ENCODE peak calls at places on chromosomes 5 and 9, in six cellular contexts. P is GM12878, Q is HCT116, Z is fibroblast of lung, M is neural progenitor cell, S is astrocyte. I is an unnamed sample.

GRCh38 chr9:14441976-14442651 is 128.2 kb upstream of the NFIB start:
- DNase-seq in M (peak; percentile 58), Q (peak; percentile 72), Z (no peak), S (no peak), P (no peak), I (peak; percentile 69)

GRCh38 chr9:124780060-124780756 is 3.3 kb downstream of the OLFML2A start:
- DNase-seq in Q (no peak), P (no peak), M (no peak), Z (no peak), S (no peak), I (no peak)

GRCh38 chr9:96178153-96178552 is 123.8 kb downstream of the HSD17B3 start:
- DNase-seq in M (no peak), Z (no peak), P (no peak), Q (no peak), S (no peak), I (no peak)

GRCh38 chr5:389197-389821 is 53.7 kb upstream of the EXOC3 start:
- DNase-seq in Z (no peak), P (no peak), S (no peak), M (no peak), Q (no peak), I (no peak)

GRCh38 chr5:171318026-171318425 is 9.0 kb downstream of the TLX3 start:
- DNase-seq in M (peak; percentile 60), S (no peak), Q (no peak), Z (no peak), P (no peak), I (no peak)

GRCh38 chr5:3214396-3214795 is 381.2 kb upstream of the IRX1 start:
- DNase-seq in S (no peak), Q (no peak), P (no peak), Z (no peak), M (no peak), I (no peak)

GRCh38 chr5:178477224-178478201 is 112.7 kb downstream of the COL23A1 start:
- DNase-seq in S (no peak), Z (no peak), Q (no peak), P (no peak), M (no peak), I (no peak)

GRCh38 chr5:150333400-150333799 is 24.1 kb upstream of the TCOF1 start:
- DNase-seq in M (no peak), Q (no peak), Z (no peak), S (no peak), P (no peak), I (no peak)

GRCh38 chr5:66724740-66725139 is 128.5 kb downstream of the MAST4 start:
- DNase-seq in S (no peak), Z (peak; percentile 34), M (no peak), Q (no peak), P (no peak), I (no peak)

GRCh38 chr9:127368852-127369402 is 28.0 kb upstream of the SLC2A8 start:
- DNase-seq in P (no peak), M (no peak), Q (no peak), Z (no peak), S (no peak), I (no peak)

GRCh38 chr9:76245518-76245917 is 148.7 kb downstream of the RFK start:
- DNase-seq in S (no peak), Q (no peak), M (no peak), P (no peak), Z (no peak), I (no peak)

GRCh38 chr5:73434461-73434860 is 14.1 kb downstream of the FOXD1 start:
- DNase-seq in P (no peak), M (no peak), Z (no peak), S (no peak), Q (no peak), I (no peak)

GRCh38 chr5:120532835-120533234 is 68.7 kb downstream of the PRR16 start:
- DNase-seq in Z (no peak), Q (peak; percentile 3), M (peak; percentile 69), P (no peak), S (no peak), I (no peak)

GRCh38 chr5:82666312-82666711 is 388.2 kb upstream of the RPS23 start:
- DNase-seq in Z (no peak), P (no peak), Q (no peak), M (no peak), S (no peak), I (no peak)

DNA sequence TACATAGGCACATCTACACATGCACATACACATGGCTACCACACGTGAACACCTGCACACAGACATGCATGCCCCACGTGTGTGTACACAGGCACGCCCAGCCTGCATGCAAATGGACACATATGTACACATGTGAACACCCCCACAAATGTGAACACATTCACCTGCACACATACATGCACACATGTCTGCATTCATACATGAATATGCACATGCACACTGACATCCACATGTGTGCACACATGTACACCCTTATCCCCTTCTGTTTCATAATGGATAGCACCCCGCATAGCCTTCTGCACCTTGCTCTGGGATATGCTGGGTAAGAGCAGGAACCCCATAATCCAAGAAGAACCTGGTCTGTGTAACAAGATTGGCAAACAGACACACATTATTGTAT is 66.2 kb downstream of the WNK2 start:
- DNase-seq in M (no peak), S (no peak), Q (no peak), Z (no peak), P (no peak), I (no peak)
- H3K4me3 ChIP-seq in M (no peak overlapping the region), S (no peak overlapping the region), Q (no peak overlapping the region), Z (no peak overlapping the region), P (no peak overlapping the region), I (no peak overlapping the region)

GRCh38 chr5:173634465-173634983 is 18.1 kb upstream of the BOD1 start:
- DNase-seq in Z (no peak), S (no peak), Q (no peak), P (no peak), M (no peak), I (no peak)

GRCh38 chr5:173629628-173630027 is 13.2 kb upstream of the BOD1 start:
- DNase-seq in Q (no peak), M (peak; percentile 56), S (no peak), Z (no peak), P (no peak), I (no peak)

GRCh38 chr5:173630724-173631365 is 14.4 kb upstream of the BOD1 start:
- DNase-seq in S (no peak), M (no peak), Z (no peak), Q (no peak), P (no peak), I (no peak)

GRCh38 chr5:173631478-173631877 is 15.0 kb upstream of the BOD1 start:
- DNase-seq in S (no peak), P (no peak), M (no peak), Z (no peak), Q (no peak), I (no peak)

DNA sequence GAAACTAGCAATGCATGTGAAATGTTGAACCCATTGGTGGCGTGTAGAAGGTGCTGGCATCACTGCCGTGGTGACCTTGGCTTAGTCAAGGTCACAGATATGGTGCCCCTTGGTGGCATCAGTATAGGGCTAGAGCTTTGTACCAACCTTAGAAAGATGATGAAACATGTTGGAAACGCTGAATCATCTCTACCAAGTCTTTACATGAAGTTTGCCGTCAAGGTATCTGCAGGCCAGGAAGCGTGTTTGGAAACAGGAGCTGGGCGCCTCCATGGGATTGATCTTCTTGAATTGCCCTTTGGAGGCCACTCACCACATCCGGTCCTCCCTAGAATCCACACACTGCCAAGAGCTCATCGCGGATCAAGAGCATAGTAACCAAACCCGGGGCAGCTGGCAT is 16.9 kb upstream of the BOD1 start:
- DNase-seq in Q (no peak), P (no peak), Z (no peak), M (no peak), S (no peak), I (no peak)
- H2AFZ ChIP-seq in Q (no peak overlapping the region), P (no peak overlapping the region), Z (no peak overlapping the region), M (no peak overlapping the region), S (no peak overlapping the region), I (no peak overlapping the region)

DNA sequence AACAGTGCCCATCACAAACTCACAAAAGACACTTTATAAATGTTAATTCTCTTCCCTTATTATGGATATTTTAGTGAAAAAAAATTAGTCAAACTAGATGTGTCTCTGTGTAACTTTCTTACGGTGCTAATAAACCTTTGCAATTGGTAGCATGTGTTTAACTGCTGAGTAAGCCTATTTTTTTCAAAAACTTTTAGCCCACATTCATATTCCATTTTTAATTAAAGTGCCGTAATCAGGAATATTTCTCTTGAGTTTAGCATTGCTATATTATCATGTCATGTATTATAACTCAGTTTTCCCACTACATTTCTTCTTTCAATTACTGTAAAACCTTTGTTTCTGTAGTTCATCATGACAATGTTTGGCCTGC is 51.4 kb downstream of the FYB1 start:
- DNase-seq in Q (no peak), P (no peak), Z (no peak), S (no peak), M (no peak), I (no peak)
- H3K4me3 ChIP-seq in Q (no peak overlapping the region), P (no peak overlapping the region), Z (no peak overlapping the region), S (no peak overlapping the region), M (no peak overlapping the region), I (no peak overlapping the region)

GRCh38 chr5:138352071-138352721 is at the start of gene KDM3B:
- DNase-seq in Z (peak; percentile 84), Q (peak; percentile 76), P (peak; percentile 55), M (peak; percentile 93), S (peak; percentile 59), I (peak; percentile 76)
- H2AFZ ChIP-seq in Z (peak within 1 kb of the TSS; percentile 37), Q (no peak within 1 kb of the TSS), P (peak within 1 kb of the TSS; percentile 75), M (no peak within 1 kb of the TSS), S (peak within 1 kb of the TSS; percentile 71), I (no peak within 1 kb of the TSS)

DNA sequence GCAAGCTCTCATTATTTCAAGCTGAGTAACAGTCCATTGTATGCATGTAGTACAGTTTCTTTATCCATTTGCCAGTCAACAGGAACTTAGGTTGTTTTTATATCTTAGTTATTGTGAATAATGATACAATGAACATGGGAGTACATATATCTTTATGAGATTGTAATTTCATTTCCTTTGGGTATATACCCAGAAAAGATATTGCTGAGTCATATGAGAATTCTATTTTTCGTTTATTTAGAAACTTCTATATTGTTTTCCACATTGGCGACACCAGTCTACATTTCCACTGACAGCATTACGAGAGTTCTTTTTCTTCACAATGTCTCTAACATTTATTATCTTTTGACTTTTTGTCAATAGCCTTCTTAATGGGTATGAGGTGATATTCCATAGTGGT is 477.8 kb upstream of the PAPPA start:
- DNase-seq in Q (no peak), M (no peak), P (no peak), Z (no peak), S (no peak), I (no peak)
- H3K4me3 ChIP-seq in Q (no peak overlapping the region), M (no peak overlapping the region), P (no peak overlapping the region), Z (no peak overlapping the region), S (no peak overlapping the region), I (no peak overlapping the region)

GRCh38 chr9:77999231-77999631 is 32.4 kb downstream of the GNAQ start:
- DNase-seq in M (no peak), Q (no peak), Z (no peak), P (no peak), S (peak; percentile 59), I (no peak)
- H2AFZ ChIP-seq in M (no peak overlapping the region), Q (no peak overlapping the region), Z (no peak overlapping the region), P (no peak overlapping the region), S (no peak overlapping the region), I (no peak overlapping the region)

GRCh38 chr9:135480942-135481315 is 1.3 kb downstream of the PPP1R26 start:
- DNase-seq in Z (no peak), S (no peak), M (no peak), P (no peak), Q (no peak), I (no peak)
- H3K4me3 ChIP-seq in Z (peak overlapping the region; percentile 68), S (peak overlapping the region; percentile 69), M (peak overlapping the region; percentile 93), P (peak overlapping the region; percentile 63), Q (peak overlapping the region; percentile 91), I (peak overlapping the region; percentile 97)

GRCh38 chr9:69260161-69260560 is 64.9 kb upstream of the ENTREP1 start:
- DNase-seq in S (no peak), Q (no peak), M (no peak), P (no peak), Z (no peak), I (no peak)
- H2AFZ ChIP-seq in S (no peak overlapping the region), Q (no peak overlapping the region), M (no peak overlapping the region), P (no peak overlapping the region), Z (no peak overlapping the region), I (no peak overlapping the region)

GRCh38 chr9:22084336-22085035 is 75.4 kb upstream of the CDKN2B start:
- DNase-seq in M (no peak), P (no peak), Q (peak; percentile 74), Z (peak; percentile 93), S (peak; percentile 99), I (peak; percentile 7)
- H3K4me3 ChIP-seq in M (no peak overlapping the region), P (no peak overlapping the region), Q (peak overlapping the region; percentile 48), Z (no peak overlapping the region), S (no peak overlapping the region), I (no peak overlapping the region)